ENCODE peak calls at places on chromosome 7, in eight cellular contexts. One of them, this sample, is unnamed.

GRCh38 chr7:139763330-139763729 is 14.5 kb downstream of the HIPK2 start:
- DNase-seq in ureter: no peak
- DNase-seq in stimulated activated CD4-positive, alpha-beta T cell treated with anti-CD3 and anti-CD28 coated beads, Interleukin-2, amount 100 ng/mL, for 24 hours: no peak
- DNase-seq in activated T-cell treated with anti-CD3 and anti-CD28 coated beads for 1 hour: no peak
- DNase-seq in iris pigment epithelial cell: no peak
- DNase-seq in neural crest cell: no peak
- DNase-seq in non-pigmented ciliary epithelial cell: no peak
- DNase-seq in colonic mucosa: no peak
- DNase-seq in this sample: peak; percentile 43

GRCh38 chr7:33961948-33962347 is 56.6 kb downstream of the BMPER start:
- DNase-seq in ureter: no peak
- DNase-seq in stimulated activated CD4-positive, alpha-beta T cell treated with anti-CD3 and anti-CD28 coated beads, Interleukin-2, amount 100 ng/mL, for 24 hours: no peak
- DNase-seq in activated T-cell treated with anti-CD3 and anti-CD28 coated beads for 1 hour: no peak
- DNase-seq in iris pigment epithelial cell: no peak
- DNase-seq in neural crest cell: no peak
- DNase-seq in non-pigmented ciliary epithelial cell: no peak
- DNase-seq in colonic mucosa: no peak
- DNase-seq in this sample: peak; percentile 11

GRCh38 chr7:1595636-1596035 is 25.8 kb upstream of the PSMG3 start:
- DNase-seq in ureter: no peak
- DNase-seq in stimulated activated CD4-positive, alpha-beta T cell treated with anti-CD3 and anti-CD28 coated beads, Interleukin-2, amount 100 ng/mL, for 24 hours: no peak
- DNase-seq in activated T-cell treated with anti-CD3 and anti-CD28 coated beads for 1 hour: no peak
- DNase-seq in iris pigment epithelial cell: no peak
- DNase-seq in neural crest cell: no peak
- DNase-seq in non-pigmented ciliary epithelial cell: no peak
- DNase-seq in colonic mucosa: no peak
- DNase-seq in this sample: no peak

GRCh38 chr7:17681965-17682364 is 258.3 kb downstream of the SNX13 start:
- DNase-seq in ureter: no peak
- DNase-seq in stimulated activated CD4-positive, alpha-beta T cell treated with anti-CD3 and anti-CD28 coated beads, Interleukin-2, amount 100 ng/mL, for 24 hours: no peak
- DNase-seq in activated T-cell treated with anti-CD3 and anti-CD28 coated beads for 1 hour: no peak
- DNase-seq in iris pigment epithelial cell: peak; percentile 23
- DNase-seq in neural crest cell: no peak
- DNase-seq in non-pigmented ciliary epithelial cell: no peak
- DNase-seq in colonic mucosa: no peak
- DNase-seq in this sample: peak; percentile 32

GRCh38 chr7:92260248-92260781 is 14.5 kb downstream of the ANKIB1 start:
- DNase-seq in ureter: no peak
- DNase-seq in stimulated activated CD4-positive, alpha-beta T cell treated with anti-CD3 and anti-CD28 coated beads, Interleukin-2, amount 100 ng/mL, for 24 hours: no peak
- DNase-seq in activated T-cell treated with anti-CD3 and anti-CD28 coated beads for 1 hour: no peak
- DNase-seq in iris pigment epithelial cell: peak; percentile 34
- DNase-seq in neural crest cell: no peak
- DNase-seq in non-pigmented ciliary epithelial cell: no peak
- DNase-seq in colonic mucosa: no peak
- DNase-seq in this sample: no peak

GRCh38 chr7:139060838-139061237 is 25.0 kb upstream of the ZC3HAV1L start:
- DNase-seq in ureter: no peak
- DNase-seq in stimulated activated CD4-positive, alpha-beta T cell treated with anti-CD3 and anti-CD28 coated beads, Interleukin-2, amount 100 ng/mL, for 24 hours: no peak
- DNase-seq in activated T-cell treated with anti-CD3 and anti-CD28 coated beads for 1 hour: no peak
- DNase-seq in iris pigment epithelial cell: peak; percentile 22
- DNase-seq in neural crest cell: no peak
- DNase-seq in non-pigmented ciliary epithelial cell: no peak
- DNase-seq in colonic mucosa: no peak
- DNase-seq in this sample: peak; percentile 42

GRCh38 chr7:98077762-98078161 is 28.9 kb upstream of the LMTK2 start:
- DNase-seq in ureter: no peak
- DNase-seq in stimulated activated CD4-positive, alpha-beta T cell treated with anti-CD3 and anti-CD28 coated beads, Interleukin-2, amount 100 ng/mL, for 24 hours: no peak
- DNase-seq in activated T-cell treated with anti-CD3 and anti-CD28 coated beads for 1 hour: no peak
- DNase-seq in iris pigment epithelial cell: no peak
- DNase-seq in neural crest cell: no peak
- DNase-seq in non-pigmented ciliary epithelial cell: no peak
- DNase-seq in colonic mucosa: no peak
- DNase-seq in this sample: no peak

GRCh38 chr7:137717045-137717444 is 129.7 kb downstream of the DGKI start:
- DNase-seq in ureter: no peak
- DNase-seq in stimulated activated CD4-positive, alpha-beta T cell treated with anti-CD3 and anti-CD28 coated beads, Interleukin-2, amount 100 ng/mL, for 24 hours: no peak
- DNase-seq in activated T-cell treated with anti-CD3 and anti-CD28 coated beads for 1 hour: no peak
- DNase-seq in iris pigment epithelial cell: no peak
- DNase-seq in neural crest cell: no peak
- DNase-seq in non-pigmented ciliary epithelial cell: no peak
- DNase-seq in colonic mucosa: no peak
- DNase-seq in this sample: no peak

GRCh38 chr7:135801877-135802276 is 53.3 kb upstream of the FAM180A start:
- DNase-seq in ureter: no peak
- DNase-seq in stimulated activated CD4-positive, alpha-beta T cell treated with anti-CD3 and anti-CD28 coated beads, Interleukin-2, amount 100 ng/mL, for 24 hours: no peak
- DNase-seq in activated T-cell treated with anti-CD3 and anti-CD28 coated beads for 1 hour: no peak
- DNase-seq in iris pigment epithelial cell: no peak
- DNase-seq in neural crest cell: no peak
- DNase-seq in non-pigmented ciliary epithelial cell: no peak
- DNase-seq in colonic mucosa: no peak
- DNase-seq in this sample: no peak

GRCh38 chr7:139687980-139688632 is 89.7 kb downstream of the HIPK2 start:
- DNase-seq in ureter: no peak
- DNase-seq in stimulated activated CD4-positive, alpha-beta T cell treated with anti-CD3 and anti-CD28 coated beads, Interleukin-2, amount 100 ng/mL, for 24 hours: no peak
- DNase-seq in activated T-cell treated with anti-CD3 and anti-CD28 coated beads for 1 hour: no peak
- DNase-seq in iris pigment epithelial cell: peak; percentile 62
- DNase-seq in neural crest cell: no peak
- DNase-seq in non-pigmented ciliary epithelial cell: no peak
- DNase-seq in colonic mucosa: no peak
- DNase-seq in this sample: peak; percentile 60

GRCh38 chr7:27107901-27108381 is 5.5 kb upstream of the HOXA2 start:
- DNase-seq in ureter: no peak
- DNase-seq in stimulated activated CD4-positive, alpha-beta T cell treated with anti-CD3 and anti-CD28 coated beads, Interleukin-2, amount 100 ng/mL, for 24 hours: no peak
- DNase-seq in activated T-cell treated with anti-CD3 and anti-CD28 coated beads for 1 hour: no peak
- DNase-seq in iris pigment epithelial cell: no peak
- DNase-seq in neural crest cell: no peak
- DNase-seq in non-pigmented ciliary epithelial cell: no peak
- DNase-seq in colonic mucosa: no peak
- DNase-seq in this sample: no peak

GRCh38 chr7:101924171-101924570 is 106.7 kb downstream of the CUX1 start:
- DNase-seq in ureter: no peak
- DNase-seq in stimulated activated CD4-positive, alpha-beta T cell treated with anti-CD3 and anti-CD28 coated beads, Interleukin-2, amount 100 ng/mL, for 24 hours: no peak
- DNase-seq in activated T-cell treated with anti-CD3 and anti-CD28 coated beads for 1 hour: no peak
- DNase-seq in iris pigment epithelial cell: peak; percentile 67
- DNase-seq in neural crest cell: no peak
- DNase-seq in non-pigmented ciliary epithelial cell: peak; percentile 26
- DNase-seq in colonic mucosa: no peak
- DNase-seq in this sample: peak; percentile 86

GRCh38 chr7:121279822-121280221 is 49.0 kb upstream of the WNT16 start:
- DNase-seq in ureter: no peak
- DNase-seq in stimulated activated CD4-positive, alpha-beta T cell treated with anti-CD3 and anti-CD28 coated beads, Interleukin-2, amount 100 ng/mL, for 24 hours: no peak
- DNase-seq in activated T-cell treated with anti-CD3 and anti-CD28 coated beads for 1 hour: no peak
- DNase-seq in iris pigment epithelial cell: peak; percentile 72
- DNase-seq in neural crest cell: no peak
- DNase-seq in non-pigmented ciliary epithelial cell: no peak
- DNase-seq in colonic mucosa: no peak
- DNase-seq in this sample: no peak

GRCh38 chr7:67631496-67631895 is 634.9 kb downstream of the TYW1 start:
- DNase-seq in ureter: no peak
- DNase-seq in stimulated activated CD4-positive, alpha-beta T cell treated with anti-CD3 and anti-CD28 coated beads, Interleukin-2, amount 100 ng/mL, for 24 hours: no peak
- DNase-seq in activated T-cell treated with anti-CD3 and anti-CD28 coated beads for 1 hour: no peak
- DNase-seq in iris pigment epithelial cell: no peak
- DNase-seq in neural crest cell: no peak
- DNase-seq in non-pigmented ciliary epithelial cell: no peak
- DNase-seq in colonic mucosa: no peak
- DNase-seq in this sample: no peak

GRCh38 chr7:139452948-139453672 is 30.4 kb downstream of the KLRG2 start:
- DNase-seq in ureter: no peak
- DNase-seq in stimulated activated CD4-positive, alpha-beta T cell treated with anti-CD3 and anti-CD28 coated beads, Interleukin-2, amount 100 ng/mL, for 24 hours: no peak
- DNase-seq in activated T-cell treated with anti-CD3 and anti-CD28 coated beads for 1 hour: no peak
- DNase-seq in iris pigment epithelial cell: peak; percentile 47
- DNase-seq in neural crest cell: no peak
- DNase-seq in non-pigmented ciliary epithelial cell: no peak
- DNase-seq in colonic mucosa: no peak
- DNase-seq in this sample: peak; percentile 84

GRCh38 chr7:28440055-28440601 is 27.8 kb downstream of the CREB5 start:
- DNase-seq in ureter: no peak
- DNase-seq in stimulated activated CD4-positive, alpha-beta T cell treated with anti-CD3 and anti-CD28 coated beads, Interleukin-2, amount 100 ng/mL, for 24 hours: no peak
- DNase-seq in activated T-cell treated with anti-CD3 and anti-CD28 coated beads for 1 hour: no peak
- DNase-seq in iris pigment epithelial cell: no peak
- DNase-seq in neural crest cell: no peak
- DNase-seq in non-pigmented ciliary epithelial cell: no peak
- DNase-seq in colonic mucosa: no peak
- DNase-seq in this sample: no peak

GRCh38 chr7:73823873-73824597 is 6.8 kb upstream of the CLDN4 start:
- DNase-seq in ureter: no peak
- DNase-seq in stimulated activated CD4-positive, alpha-beta T cell treated with anti-CD3 and anti-CD28 coated beads, Interleukin-2, amount 100 ng/mL, for 24 hours: no peak
- DNase-seq in activated T-cell treated with anti-CD3 and anti-CD28 coated beads for 1 hour: no peak
- DNase-seq in iris pigment epithelial cell: no peak
- DNase-seq in neural crest cell: no peak
- DNase-seq in non-pigmented ciliary epithelial cell: no peak
- DNase-seq in colonic mucosa: no peak
- DNase-seq in this sample: no peak

GRCh38 chr7:44944821-44945220 is 34.0 kb downstream of the MYO1G start:
- DNase-seq in ureter: no peak
- DNase-seq in stimulated activated CD4-positive, alpha-beta T cell treated with anti-CD3 and anti-CD28 coated beads, Interleukin-2, amount 100 ng/mL, for 24 hours: no peak
- DNase-seq in activated T-cell treated with anti-CD3 and anti-CD28 coated beads for 1 hour: no peak
- DNase-seq in iris pigment epithelial cell: no peak
- DNase-seq in neural crest cell: no peak
- DNase-seq in non-pigmented ciliary epithelial cell: no peak
- DNase-seq in colonic mucosa: no peak
- DNase-seq in this sample: peak; percentile 58

GRCh38 chr7:125279956-125280355 is 350.3 kb upstream of the POT1 start:
- DNase-seq in ureter: no peak
- DNase-seq in stimulated activated CD4-positive, alpha-beta T cell treated with anti-CD3 and anti-CD28 coated beads, Interleukin-2, amount 100 ng/mL, for 24 hours: no peak
- DNase-seq in activated T-cell treated with anti-CD3 and anti-CD28 coated beads for 1 hour: no peak
- DNase-seq in iris pigment epithelial cell: no peak
- DNase-seq in neural crest cell: no peak
- DNase-seq in non-pigmented ciliary epithelial cell: no peak
- DNase-seq in colonic mucosa: no peak
- DNase-seq in this sample: no peak

GRCh38 chr7:116672596-116673503 is 854 bp downstream of the MET start:
- DNase-seq in ureter: no peak
- DNase-seq in stimulated activated CD4-positive, alpha-beta T cell treated with anti-CD3 and anti-CD28 coated beads, Interleukin-2, amount 100 ng/mL, for 24 hours: no peak
- DNase-seq in activated T-cell treated with anti-CD3 and anti-CD28 coated beads for 1 hour: no peak
- DNase-seq in iris pigment epithelial cell: peak; percentile 54
- DNase-seq in neural crest cell: no peak
- DNase-seq in non-pigmented ciliary epithelial cell: no peak
- DNase-seq in colonic mucosa: peak; percentile 52
- DNase-seq in this sample: peak; percentile 63

GRCh38 chr7:151782598-151783448 is 94.1 kb downstream of the PRKAG2 start:
- DNase-seq in ureter: peak; percentile 79
- DNase-seq in stimulated activated CD4-positive, alpha-beta T cell treated with anti-CD3 and anti-CD28 coated beads, Interleukin-2, amount 100 ng/mL, for 24 hours: peak; percentile 77
- DNase-seq in activated T-cell treated with anti-CD3 and anti-CD28 coated beads for 1 hour: peak; percentile 61
- DNase-seq in iris pigment epithelial cell: peak; percentile 33
- DNase-seq in neural crest cell: peak; percentile 79
- DNase-seq in non-pigmented ciliary epithelial cell: no peak
- DNase-seq in colonic mucosa: peak; percentile 62
- DNase-seq in this sample: peak; percentile 70

GRCh38 chr7:30977896-30978564 is 14.3 kb downstream of the GHRHR start:
- DNase-seq in ureter: peak; percentile 46
- DNase-seq in stimulated activated CD4-positive, alpha-beta T cell treated with anti-CD3 and anti-CD28 coated beads, Interleukin-2, amount 100 ng/mL, for 24 hours: no peak
- DNase-seq in activated T-cell treated with anti-CD3 and anti-CD28 coated beads for 1 hour: no peak
- DNase-seq in iris pigment epithelial cell: peak; percentile 14
- DNase-seq in neural crest cell: peak; percentile 22
- DNase-seq in non-pigmented ciliary epithelial cell: no peak
- DNase-seq in colonic mucosa: peak; percentile 70
- DNase-seq in this sample: peak; percentile 37

GRCh38 chr7:124152859-124153692 is 120.2 kb upstream of the TMEM229A start:
- DNase-seq in ureter: no peak
- DNase-seq in stimulated activated CD4-positive, alpha-beta T cell treated with anti-CD3 and anti-CD28 coated beads, Interleukin-2, amount 100 ng/mL, for 24 hours: no peak
- DNase-seq in activated T-cell treated with anti-CD3 and anti-CD28 coated beads for 1 hour: no peak
- DNase-seq in iris pigment epithelial cell: peak; percentile 36
- DNase-seq in neural crest cell: peak; percentile 36
- DNase-seq in non-pigmented ciliary epithelial cell: peak; percentile 34
- DNase-seq in colonic mucosa: no peak
- DNase-seq in this sample: peak; percentile 29

GRCh38 chr7:120716306-120716705 is 141.6 kb downstream of the TSPAN12 start:
- DNase-seq in ureter: no peak
- DNase-seq in stimulated activated CD4-positive, alpha-beta T cell treated with anti-CD3 and anti-CD28 coated beads, Interleukin-2, amount 100 ng/mL, for 24 hours: no peak
- DNase-seq in activated T-cell treated with anti-CD3 and anti-CD28 coated beads for 1 hour: no peak
- DNase-seq in iris pigment epithelial cell: no peak
- DNase-seq in neural crest cell: no peak
- DNase-seq in non-pigmented ciliary epithelial cell: no peak
- DNase-seq in colonic mucosa: no peak
- DNase-seq in this sample: no peak

GRCh38 chr7:11830004-11830403 is 2.0 kb downstream of the THSD7A start:
- DNase-seq in ureter: no peak
- DNase-seq in stimulated activated CD4-positive, alpha-beta T cell treated with anti-CD3 and anti-CD28 coated beads, Interleukin-2, amount 100 ng/mL, for 24 hours: no peak
- DNase-seq in activated T-cell treated with anti-CD3 and anti-CD28 coated beads for 1 hour: no peak
- DNase-seq in iris pigment epithelial cell: no peak
- DNase-seq in neural crest cell: no peak
- DNase-seq in non-pigmented ciliary epithelial cell: no peak
- DNase-seq in colonic mucosa: no peak
- DNase-seq in this sample: no peak

GRCh38 chr7:78437118-78437517 is 638.5 kb downstream of the PHTF2 start:
- DNase-seq in ureter: no peak
- DNase-seq in stimulated activated CD4-positive, alpha-beta T cell treated with anti-CD3 and anti-CD28 coated beads, Interleukin-2, amount 100 ng/mL, for 24 hours: no peak
- DNase-seq in activated T-cell treated with anti-CD3 and anti-CD28 coated beads for 1 hour: no peak
- DNase-seq in iris pigment epithelial cell: peak; percentile 23
- DNase-seq in neural crest cell: no peak
- DNase-seq in non-pigmented ciliary epithelial cell: no peak
- DNase-seq in colonic mucosa: no peak
- DNase-seq in this sample: peak; percentile 41

GRCh38 chr7:129859188-129859587 is 93.6 kb downstream of the UBE2H start:
- DNase-seq in ureter: no peak
- DNase-seq in stimulated activated CD4-positive, alpha-beta T cell treated with anti-CD3 and anti-CD28 coated beads, Interleukin-2, amount 100 ng/mL, for 24 hours: no peak
- DNase-seq in activated T-cell treated with anti-CD3 and anti-CD28 coated beads for 1 hour: no peak
- DNase-seq in iris pigment epithelial cell: peak; percentile 84
- DNase-seq in neural crest cell: no peak
- DNase-seq in non-pigmented ciliary epithelial cell: no peak
- DNase-seq in colonic mucosa: no peak
- DNase-seq in this sample: no peak

GRCh38 chr7:151104411-151105235 is 18.3 kb downstream of the AGAP3 start:
- DNase-seq in ureter: no peak
- DNase-seq in stimulated activated CD4-positive, alpha-beta T cell treated with anti-CD3 and anti-CD28 coated beads, Interleukin-2, amount 100 ng/mL, for 24 hours: no peak
- DNase-seq in activated T-cell treated with anti-CD3 and anti-CD28 coated beads for 1 hour: no peak
- DNase-seq in iris pigment epithelial cell: peak; percentile 92
- DNase-seq in neural crest cell: no peak
- DNase-seq in non-pigmented ciliary epithelial cell: no peak
- DNase-seq in colonic mucosa: no peak
- DNase-seq in this sample: peak; percentile 80

GRCh38 chr7:568681-569035 is 49.0 kb upstream of the PDGFA start:
- DNase-seq in ureter: no peak
- DNase-seq in stimulated activated CD4-positive, alpha-beta T cell treated with anti-CD3 and anti-CD28 coated beads, Interleukin-2, amount 100 ng/mL, for 24 hours: no peak
- DNase-seq in activated T-cell treated with anti-CD3 and anti-CD28 coated beads for 1 hour: no peak
- DNase-seq in iris pigment epithelial cell: peak; percentile 40
- DNase-seq in neural crest cell: no peak
- DNase-seq in non-pigmented ciliary epithelial cell: no peak
- DNase-seq in colonic mucosa: no peak
- DNase-seq in this sample: peak; percentile 81

This sample was measured in myocyte.